ENCODE peak calls at places on chromosomes 11 and 22, in nine cellular contexts. One of them, this sample, is unnamed.

GRCh38 chr11:80365315-80365714 is 924.5 kb upstream of the TENM4 start:
- DNase-seq in activated CD8-positive, alpha-beta memory T cell treated with anti-CD3 and anti-CD28 coated beads for 4 hours: no peak
- DNase-seq in psoas muscle: no peak
- DNase-seq in AG04450: no peak
- DNase-seq in adipocyte: no peak
- DNase-seq in anterior cingulate cortex: no peak
- DNase-seq in activated CD4-positive, alpha-beta T cell treated with anti-CD3 and anti-CD28 coated beads, Interleukin-2, amount 50 U/mL, for 1 hour: no peak
- DNase-seq in fibroblast of pulmonary artery: no peak
- DNase-seq in amniotic epithelial cell: no peak
- DNase-seq in this sample: no peak

GRCh38 chr22:42625416-42625815 is 10.7 kb upstream of the POLDIP3 start:
- DNase-seq in activated CD4-positive, alpha-beta T cell treated with anti-CD3 and anti-CD28 coated beads, Interleukin-2, amount 50 U/mL, for 1 hour: no peak
- DNase-seq in amniotic epithelial cell: no peak
- DNase-seq in psoas muscle: no peak
- DNase-seq in AG04450: no peak
- DNase-seq in anterior cingulate cortex: no peak
- DNase-seq in activated CD8-positive, alpha-beta memory T cell treated with anti-CD3 and anti-CD28 coated beads for 4 hours: no peak
- DNase-seq in fibroblast of pulmonary artery: no peak
- DNase-seq in adipocyte: no peak
- DNase-seq in this sample: no peak

GRCh38 chr22:48781868-48782267 is 1045.8 kb downstream of the BRD1 start:
- DNase-seq in psoas muscle: no peak
- DNase-seq in amniotic epithelial cell: no peak
- DNase-seq in activated CD8-positive, alpha-beta memory T cell treated with anti-CD3 and anti-CD28 coated beads for 4 hours: no peak
- DNase-seq in AG04450: no peak
- DNase-seq in adipocyte: no peak
- DNase-seq in anterior cingulate cortex: no peak
- DNase-seq in fibroblast of pulmonary artery: no peak
- DNase-seq in activated CD4-positive, alpha-beta T cell treated with anti-CD3 and anti-CD28 coated beads, Interleukin-2, amount 50 U/mL, for 1 hour: no peak
- DNase-seq in this sample: no peak

GRCh38 chr22:45490836-45491235 is 11.8 kb upstream of the FBLN1 start:
- DNase-seq in psoas muscle: no peak
- DNase-seq in activated CD4-positive, alpha-beta T cell treated with anti-CD3 and anti-CD28 coated beads, Interleukin-2, amount 50 U/mL, for 1 hour: no peak
- DNase-seq in fibroblast of pulmonary artery: no peak
- DNase-seq in activated CD8-positive, alpha-beta memory T cell treated with anti-CD3 and anti-CD28 coated beads for 4 hours: no peak
- DNase-seq in adipocyte: no peak
- DNase-seq in amniotic epithelial cell: no peak
- DNase-seq in AG04450: no peak
- DNase-seq in anterior cingulate cortex: no peak
- DNase-seq in this sample: no peak

GRCh38 chr22:46545041-46545796 is 7.8 kb upstream of the CELSR1 start:
- DNase-seq in adipocyte: peak; percentile 7
- DNase-seq in psoas muscle: no peak
- DNase-seq in amniotic epithelial cell: no peak
- DNase-seq in activated CD4-positive, alpha-beta T cell treated with anti-CD3 and anti-CD28 coated beads, Interleukin-2, amount 50 U/mL, for 1 hour: no peak
- DNase-seq in activated CD8-positive, alpha-beta memory T cell treated with anti-CD3 and anti-CD28 coated beads for 4 hours: no peak
- DNase-seq in AG04450: no peak
- DNase-seq in fibroblast of pulmonary artery: no peak
- DNase-seq in anterior cingulate cortex: no peak
- DNase-seq in this sample: no peak

GRCh38 chr11:7671347-7671746 is 2.0 kb downstream of the CYB5R2 start:
- DNase-seq in anterior cingulate cortex: no peak
- DNase-seq in amniotic epithelial cell: no peak
- DNase-seq in adipocyte: no peak
- DNase-seq in activated CD8-positive, alpha-beta memory T cell treated with anti-CD3 and anti-CD28 coated beads for 4 hours: no peak
- DNase-seq in AG04450: no peak
- DNase-seq in psoas muscle: no peak
- DNase-seq in fibroblast of pulmonary artery: no peak
- DNase-seq in activated CD4-positive, alpha-beta T cell treated with anti-CD3 and anti-CD28 coated beads, Interleukin-2, amount 50 U/mL, for 1 hour: no peak
- DNase-seq in this sample: no peak

GRCh38 chr11:124761301-124762021 is 629 bp downstream of the ESAM start:
- DNase-seq in psoas muscle: peak; percentile 22
- DNase-seq in AG04450: no peak
- DNase-seq in amniotic epithelial cell: no peak
- DNase-seq in fibroblast of pulmonary artery: no peak
- DNase-seq in activated CD8-positive, alpha-beta memory T cell treated with anti-CD3 and anti-CD28 coated beads for 4 hours: no peak
- DNase-seq in activated CD4-positive, alpha-beta T cell treated with anti-CD3 and anti-CD28 coated beads, Interleukin-2, amount 50 U/mL, for 1 hour: no peak
- DNase-seq in adipocyte: no peak
- DNase-seq in anterior cingulate cortex: no peak
- DNase-seq in this sample: no peak

GRCh38 chr11:113272927-113273615 is 41.3 kb upstream of the TTC12 start:
- DNase-seq in adipocyte: no peak
- DNase-seq in fibroblast of pulmonary artery: no peak
- DNase-seq in psoas muscle: no peak
- DNase-seq in AG04450: no peak
- DNase-seq in activated CD4-positive, alpha-beta T cell treated with anti-CD3 and anti-CD28 coated beads, Interleukin-2, amount 50 U/mL, for 1 hour: no peak
- DNase-seq in activated CD8-positive, alpha-beta memory T cell treated with anti-CD3 and anti-CD28 coated beads for 4 hours: no peak
- DNase-seq in amniotic epithelial cell: no peak
- DNase-seq in anterior cingulate cortex: no peak
- DNase-seq in this sample: no peak

GRCh38 chr11:60763692-60764369 is 7.2 kb downstream of the MS4A15 start:
- DNase-seq in AG04450: no peak
- DNase-seq in fibroblast of pulmonary artery: no peak
- DNase-seq in amniotic epithelial cell: peak; percentile 37
- DNase-seq in adipocyte: no peak
- DNase-seq in activated CD8-positive, alpha-beta memory T cell treated with anti-CD3 and anti-CD28 coated beads for 4 hours: no peak
- DNase-seq in activated CD4-positive, alpha-beta T cell treated with anti-CD3 and anti-CD28 coated beads, Interleukin-2, amount 50 U/mL, for 1 hour: no peak
- DNase-seq in anterior cingulate cortex: no peak
- DNase-seq in psoas muscle: no peak
- DNase-seq in this sample: no peak

GRCh38 chr11:78460468-78460867 is 42.8 kb upstream of the GAB2 start:
- DNase-seq in fibroblast of pulmonary artery: peak; percentile 16
- DNase-seq in psoas muscle: no peak
- DNase-seq in AG04450: no peak
- DNase-seq in activated CD4-positive, alpha-beta T cell treated with anti-CD3 and anti-CD28 coated beads, Interleukin-2, amount 50 U/mL, for 1 hour: no peak
- DNase-seq in amniotic epithelial cell: no peak
- DNase-seq in anterior cingulate cortex: no peak
- DNase-seq in activated CD8-positive, alpha-beta memory T cell treated with anti-CD3 and anti-CD28 coated beads for 4 hours: no peak
- DNase-seq in adipocyte: peak; percentile 14
- DNase-seq in this sample: no peak

GRCh38 chr11:11916981-11917399 is 75.2 kb downstream of the USP47 start:
- DNase-seq in activated CD8-positive, alpha-beta memory T cell treated with anti-CD3 and anti-CD28 coated beads for 4 hours: no peak
- DNase-seq in adipocyte: peak; percentile 85
- DNase-seq in anterior cingulate cortex: no peak
- DNase-seq in amniotic epithelial cell: peak; percentile 89
- DNase-seq in activated CD4-positive, alpha-beta T cell treated with anti-CD3 and anti-CD28 coated beads, Interleukin-2, amount 50 U/mL, for 1 hour: no peak
- DNase-seq in AG04450: peak; percentile 37
- DNase-seq in fibroblast of pulmonary artery: peak; percentile 80
- DNase-seq in psoas muscle: no peak
- DNase-seq in this sample: no peak

GRCh38 chr22:38953577-38954413 is 3.6 kb upstream of the APOBEC3A start:
- DNase-seq in adipocyte: peak; percentile 6
- DNase-seq in AG04450: no peak
- DNase-seq in activated CD8-positive, alpha-beta memory T cell treated with anti-CD3 and anti-CD28 coated beads for 4 hours: no peak
- DNase-seq in fibroblast of pulmonary artery: no peak
- DNase-seq in amniotic epithelial cell: no peak
- DNase-seq in anterior cingulate cortex: no peak
- DNase-seq in activated CD4-positive, alpha-beta T cell treated with anti-CD3 and anti-CD28 coated beads, Interleukin-2, amount 50 U/mL, for 1 hour: peak; percentile 15
- DNase-seq in psoas muscle: no peak
- DNase-seq in this sample: peak; percentile 46

GRCh38 chr11:77113382-77114088 is 10.9 kb downstream of the OMP start:
- DNase-seq in anterior cingulate cortex: no peak
- DNase-seq in activated CD4-positive, alpha-beta T cell treated with anti-CD3 and anti-CD28 coated beads, Interleukin-2, amount 50 U/mL, for 1 hour: no peak
- DNase-seq in adipocyte: peak; percentile 72
- DNase-seq in amniotic epithelial cell: peak; percentile 29
- DNase-seq in psoas muscle: peak; percentile 15
- DNase-seq in activated CD8-positive, alpha-beta memory T cell treated with anti-CD3 and anti-CD28 coated beads for 4 hours: no peak
- DNase-seq in AG04450: no peak
- DNase-seq in fibroblast of pulmonary artery: peak; percentile 54
- DNase-seq in this sample: no peak

GRCh38 chr22:45329536-45329936 is 19.8 kb downstream of the FAM118A start:
- DNase-seq in amniotic epithelial cell: no peak
- DNase-seq in anterior cingulate cortex: peak; percentile 27
- DNase-seq in activated CD4-positive, alpha-beta T cell treated with anti-CD3 and anti-CD28 coated beads, Interleukin-2, amount 50 U/mL, for 1 hour: no peak
- DNase-seq in adipocyte: no peak
- DNase-seq in psoas muscle: peak; percentile 80
- DNase-seq in activated CD8-positive, alpha-beta memory T cell treated with anti-CD3 and anti-CD28 coated beads for 4 hours: no peak
- DNase-seq in AG04450: no peak
- DNase-seq in fibroblast of pulmonary artery: no peak
- DNase-seq in this sample: no peak

GRCh38 chr22:20015187-20015625 is 1.4 kb downstream of the ARVCF start:
- DNase-seq in anterior cingulate cortex: no peak
- DNase-seq in activated CD8-positive, alpha-beta memory T cell treated with anti-CD3 and anti-CD28 coated beads for 4 hours: no peak
- DNase-seq in psoas muscle: no peak
- DNase-seq in amniotic epithelial cell: no peak
- DNase-seq in adipocyte: no peak
- DNase-seq in AG04450: no peak
- DNase-seq in fibroblast of pulmonary artery: no peak
- DNase-seq in activated CD4-positive, alpha-beta T cell treated with anti-CD3 and anti-CD28 coated beads, Interleukin-2, amount 50 U/mL, for 1 hour: no peak
- DNase-seq in this sample: no peak

GRCh38 chr11:606245-606644 is 9.5 kb downstream of the IRF7 start:
- DNase-seq in activated CD4-positive, alpha-beta T cell treated with anti-CD3 and anti-CD28 coated beads, Interleukin-2, amount 50 U/mL, for 1 hour: no peak
- DNase-seq in AG04450: no peak
- DNase-seq in activated CD8-positive, alpha-beta memory T cell treated with anti-CD3 and anti-CD28 coated beads for 4 hours: no peak
- DNase-seq in amniotic epithelial cell: peak; percentile 93
- DNase-seq in adipocyte: no peak
- DNase-seq in anterior cingulate cortex: no peak
- DNase-seq in fibroblast of pulmonary artery: peak; percentile 88
- DNase-seq in psoas muscle: no peak
- DNase-seq in this sample: no peak

GRCh38 chr11:4459470-4459869 is 10.4 kb downstream of the OR52K2 start:
- DNase-seq in psoas muscle: peak; percentile 23
- DNase-seq in amniotic epithelial cell: no peak
- DNase-seq in fibroblast of pulmonary artery: no peak
- DNase-seq in AG04450: no peak
- DNase-seq in activated CD4-positive, alpha-beta T cell treated with anti-CD3 and anti-CD28 coated beads, Interleukin-2, amount 50 U/mL, for 1 hour: no peak
- DNase-seq in adipocyte: no peak
- DNase-seq in activated CD8-positive, alpha-beta memory T cell treated with anti-CD3 and anti-CD28 coated beads for 4 hours: no peak
- DNase-seq in anterior cingulate cortex: no peak
- DNase-seq in this sample: no peak

GRCh38 chr11:57751676-57752253 is at the start of gene BTBD18:
- DNase-seq in adipocyte: peak; percentile 72
- DNase-seq in amniotic epithelial cell: peak; percentile 66
- DNase-seq in psoas muscle: no peak
- DNase-seq in anterior cingulate cortex: no peak
- DNase-seq in activated CD8-positive, alpha-beta memory T cell treated with anti-CD3 and anti-CD28 coated beads for 4 hours: no peak
- DNase-seq in fibroblast of pulmonary artery: peak; percentile 77
- DNase-seq in AG04450: no peak
- DNase-seq in activated CD4-positive, alpha-beta T cell treated with anti-CD3 and anti-CD28 coated beads, Interleukin-2, amount 50 U/mL, for 1 hour: no peak
- DNase-seq in this sample: no peak

GRCh38 chr11:28756977-28757376 is 648.8 kb downstream of the METTL15 start:
- DNase-seq in activated CD4-positive, alpha-beta T cell treated with anti-CD3 and anti-CD28 coated beads, Interleukin-2, amount 50 U/mL, for 1 hour: no peak
- DNase-seq in amniotic epithelial cell: peak; percentile 86
- DNase-seq in adipocyte: peak; percentile 46
- DNase-seq in anterior cingulate cortex: no peak
- DNase-seq in psoas muscle: no peak
- DNase-seq in fibroblast of pulmonary artery: peak; percentile 77
- DNase-seq in AG04450: peak; percentile 56
- DNase-seq in activated CD8-positive, alpha-beta memory T cell treated with anti-CD3 and anti-CD28 coated beads for 4 hours: no peak
- DNase-seq in this sample: no peak

GRCh38 chr22:33438273-33438672 is 380.1 kb upstream of the SYN3 start:
- DNase-seq in activated CD8-positive, alpha-beta memory T cell treated with anti-CD3 and anti-CD28 coated beads for 4 hours: no peak
- DNase-seq in amniotic epithelial cell: peak; percentile 6
- DNase-seq in psoas muscle: no peak
- DNase-seq in anterior cingulate cortex: peak; percentile 36
- DNase-seq in AG04450: peak; percentile 36
- DNase-seq in fibroblast of pulmonary artery: peak; percentile 78
- DNase-seq in adipocyte: peak; percentile 77
- DNase-seq in activated CD4-positive, alpha-beta T cell treated with anti-CD3 and anti-CD28 coated beads, Interleukin-2, amount 50 U/mL, for 1 hour: no peak
- DNase-seq in this sample: no peak

GRCh38 chr22:44337658-44338004 is 24.9 kb upstream of the SHISAL1 start:
- DNase-seq in anterior cingulate cortex: peak; percentile 45
- DNase-seq in amniotic epithelial cell: peak; percentile 68
- DNase-seq in AG04450: peak; percentile 29
- DNase-seq in adipocyte: peak; percentile 85
- DNase-seq in activated CD4-positive, alpha-beta T cell treated with anti-CD3 and anti-CD28 coated beads, Interleukin-2, amount 50 U/mL, for 1 hour: no peak
- DNase-seq in psoas muscle: no peak
- DNase-seq in activated CD8-positive, alpha-beta memory T cell treated with anti-CD3 and anti-CD28 coated beads for 4 hours: no peak
- DNase-seq in fibroblast of pulmonary artery: peak; percentile 76
- DNase-seq in this sample: no peak

GRCh38 chr11:69232821-69233760 is 60.9 kb upstream of the MYEOV start:
- DNase-seq in activated CD8-positive, alpha-beta memory T cell treated with anti-CD3 and anti-CD28 coated beads for 4 hours: no peak
- DNase-seq in fibroblast of pulmonary artery: no peak
- DNase-seq in AG04450: no peak
- DNase-seq in activated CD4-positive, alpha-beta T cell treated with anti-CD3 and anti-CD28 coated beads, Interleukin-2, amount 50 U/mL, for 1 hour: no peak
- DNase-seq in psoas muscle: no peak
- DNase-seq in anterior cingulate cortex: no peak
- DNase-seq in amniotic epithelial cell: no peak
- DNase-seq in adipocyte: no peak
- DNase-seq in this sample: no peak

GRCh38 chr11:18347471-18348125 is 25.2 kb downstream of the GTF2H1 start:
- DNase-seq in AG04450: peak; percentile 59
- DNase-seq in activated CD8-positive, alpha-beta memory T cell treated with anti-CD3 and anti-CD28 coated beads for 4 hours: no peak
- DNase-seq in anterior cingulate cortex: no peak
- DNase-seq in adipocyte: peak; percentile 86
- DNase-seq in psoas muscle: no peak
- DNase-seq in amniotic epithelial cell: no peak
- DNase-seq in activated CD4-positive, alpha-beta T cell treated with anti-CD3 and anti-CD28 coated beads, Interleukin-2, amount 50 U/mL, for 1 hour: no peak
- DNase-seq in fibroblast of pulmonary artery: peak; percentile 43
- DNase-seq in this sample: no peak

GRCh38 chr11:29324328-29324727 is 692.5 kb downstream of the KCNA4 start:
- DNase-seq in psoas muscle: no peak
- DNase-seq in fibroblast of pulmonary artery: peak; percentile 58
- DNase-seq in anterior cingulate cortex: no peak
- DNase-seq in activated CD8-positive, alpha-beta memory T cell treated with anti-CD3 and anti-CD28 coated beads for 4 hours: no peak
- DNase-seq in activated CD4-positive, alpha-beta T cell treated with anti-CD3 and anti-CD28 coated beads, Interleukin-2, amount 50 U/mL, for 1 hour: no peak
- DNase-seq in AG04450: no peak
- DNase-seq in adipocyte: peak; percentile 71
- DNase-seq in amniotic epithelial cell: peak; percentile 58
- DNase-seq in this sample: no peak

GRCh38 chr11:95991101-95991500 is 67.2 kb upstream of the MTMR2 start:
- DNase-seq in AG04450: no peak
- DNase-seq in activated CD4-positive, alpha-beta T cell treated with anti-CD3 and anti-CD28 coated beads, Interleukin-2, amount 50 U/mL, for 1 hour: no peak
- DNase-seq in activated CD8-positive, alpha-beta memory T cell treated with anti-CD3 and anti-CD28 coated beads for 4 hours: no peak
- DNase-seq in fibroblast of pulmonary artery: no peak
- DNase-seq in psoas muscle: no peak
- DNase-seq in amniotic epithelial cell: no peak
- DNase-seq in anterior cingulate cortex: no peak
- DNase-seq in adipocyte: peak; percentile 66
- DNase-seq in this sample: no peak

GRCh38 chr22:44357296-44357961 is 44.7 kb upstream of the SHISAL1 start:
- DNase-seq in fibroblast of pulmonary artery: no peak
- DNase-seq in psoas muscle: no peak
- DNase-seq in amniotic epithelial cell: no peak
- DNase-seq in activated CD4-positive, alpha-beta T cell treated with anti-CD3 and anti-CD28 coated beads, Interleukin-2, amount 50 U/mL, for 1 hour: no peak
- DNase-seq in AG04450: no peak
- DNase-seq in anterior cingulate cortex: no peak
- DNase-seq in activated CD8-positive, alpha-beta memory T cell treated with anti-CD3 and anti-CD28 coated beads for 4 hours: no peak
- DNase-seq in adipocyte: no peak
- DNase-seq in this sample: no peak

GRCh38 chr11:1779034-1779805 is 15.5 kb upstream of the CTSD start:
- DNase-seq in fibroblast of pulmonary artery: no peak
- DNase-seq in activated CD8-positive, alpha-beta memory T cell treated with anti-CD3 and anti-CD28 coated beads for 4 hours: no peak
- DNase-seq in anterior cingulate cortex: no peak
- DNase-seq in adipocyte: no peak
- DNase-seq in psoas muscle: no peak
- DNase-seq in amniotic epithelial cell: no peak
- DNase-seq in activated CD4-positive, alpha-beta T cell treated with anti-CD3 and anti-CD28 coated beads, Interleukin-2, amount 50 U/mL, for 1 hour: no peak
- DNase-seq in AG04450: no peak
- DNase-seq in this sample: no peak